ENCODE peak calls at places on chromosomes 13 and 19, in eight cellular contexts. B is activated naive CD8-positive, alpha-beta T cell treated with anti-CD3 and anti-CD28 coated beads for 36 hours; P is GM23248; L is stimulated activated CD4-positive, alpha-beta T cell treated with anti-CD3 and anti-CD28 coated beads, Interleukin-1b, Interleukin-23, amount 100 ng/mL, for 4 hours; K is activated CD4-positive, alpha-beta T cell treated with anti-CD3 and anti-CD28 coated beads for 48 hours; E is nucleus accumbens; M is HS-5; J is activated effector memory CD4-positive, alpha-beta T cell treated with Interleukin-2 at 50 U/mL for 16 hours. Y is an unnamed sample.

GRCh38 chr13:35378939-35379338 is 97.5 kb downstream of the MAB21L1 start:
- DNase-seq in L (no peak), E (no peak), B (no peak), P (peak; percentile 26), J (no peak), K (no peak), M (no peak), Y (no peak)

GRCh38 chr19:16875584-16876555 is 12.9 kb upstream of the F2RL3 start:
- DNase-seq in M (no peak), E (no peak), P (no peak), L (no peak), B (no peak), K (no peak), J (no peak), Y (no peak)

GRCh38 chr19:46431824-46432223 is 3.1 kb upstream of the PNMA8C start:
- DNase-seq in E (no peak), P (no peak), M (no peak), J (no peak), B (peak; percentile 22), L (no peak), K (no peak), Y (no peak)

GRCh38 chr19:51394045-51394836 is 3.9 kb upstream of the C19orf84 start:
- DNase-seq in L (peak; percentile 76), J (peak; percentile 75), P (peak; percentile 99), E (peak; percentile 96), B (peak; percentile 97), M (peak; percentile 99), K (peak; percentile 98), Y (peak; percentile 92)

GRCh38 chr13:50222569-50223332 is 207.5 kb downstream of the KCNRG start:
- DNase-seq in P (peak; percentile 88), K (no peak), L (no peak), B (no peak), M (no peak), E (no peak), J (peak; percentile 20), Y (peak; percentile 82)

GRCh38 chr13:71979616-71980015 is 112.6 kb upstream of the DACH1 start:
- DNase-seq in B (no peak), P (no peak), E (no peak), J (no peak), L (no peak), K (no peak), M (no peak), Y (no peak)

GRCh38 chr19:56294557-56294956 is 20.1 kb downstream of the ZSCAN5A start:
- DNase-seq in B (no peak), P (no peak), L (no peak), E (no peak), M (no peak), K (no peak), J (no peak), Y (no peak)

GRCh38 chr19:19900124-19900523 is 622 bp upstream of the ZNF93 start:
- DNase-seq in M (peak; percentile 37), E (no peak), P (peak; percentile 75), J (no peak), B (peak; percentile 16), L (no peak), K (no peak), Y (no peak)

GRCh38 chr19:49335071-49335783 is at the start of gene CD37:
- DNase-seq in P (no peak), J (peak; percentile 54), E (no peak), B (peak; percentile 54), L (no peak), K (peak; percentile 66), M (no peak), Y (no peak)

GRCh38 chr19:13396256-13397080 is 109.8 kb downstream of the CACNA1A start:
- DNase-seq in L (no peak), B (no peak), P (peak; percentile 82), E (no peak), M (peak; percentile 16), J (no peak), K (peak; percentile 20), Y (no peak)

GRCh38 chr19:29587059-29587458 is 19.0 kb upstream of the POP4 start:
- DNase-seq in P (no peak), L (no peak), M (no peak), K (no peak), B (no peak), J (no peak), E (no peak), Y (no peak)

GRCh38 chr19:16041571-16042386 is 34.5 kb upstream of the TPM4 start:
- DNase-seq in K (peak; percentile 85), M (no peak), B (peak; percentile 72), L (peak; percentile 74), J (peak; percentile 63), P (peak; percentile 86), E (peak; percentile 63), Y (peak; percentile 26)

GRCh38 chr13:113764793-113765190 is 5.8 kb downstream of the TMEM255B start:
- DNase-seq in L (no peak), J (no peak), E (no peak), K (no peak), M (no peak), B (no peak), P (no peak), Y (no peak)

GRCh38 chr19:39154626-39155100 is 29.1 kb downstream of the PAK4 start:
- DNase-seq in M (no peak), J (no peak), P (no peak), B (no peak), E (no peak), L (no peak), K (no peak), Y (no peak)

GRCh38 chr13:79837741-79838450 is 356.9 kb downstream of the NDFIP2 start:
- DNase-seq in B (no peak), K (no peak), P (peak; percentile 40), M (peak; percentile 16), L (no peak), J (no peak), E (no peak), Y (no peak)

GRCh38 chr13:75993823-75994222 is 357.7 kb downstream of the LMO7 start:
- DNase-seq in E (no peak), K (no peak), B (no peak), J (no peak), M (no peak), L (no peak), P (no peak), Y (no peak)

GRCh38 chr19:5838437-5839311 is 828 bp downstream of the FUT6 start:
- DNase-seq in J (no peak), P (no peak), L (no peak), E (no peak), M (no peak), K (no peak), B (no peak), Y (no peak)

GRCh38 chr13:48749699-48750473 is 96.2 kb downstream of the CYSLTR2 start:
- DNase-seq in E (peak; percentile 36), L (peak; percentile 41), J (peak; percentile 44), M (peak; percentile 88), B (peak; percentile 80), K (peak; percentile 88), P (peak; percentile 100), Y (peak; percentile 57)

GRCh38 chr13:43991773-43992201 is 112.1 kb downstream of the LACC1 start:
- DNase-seq in M (no peak), J (no peak), B (no peak), P (no peak), K (no peak), L (no peak), E (no peak), Y (no peak)